ENCODE peak calls at places on chromosomes 12 and 14, in six cellular contexts. B is ureter, N is NCI-H2081, P is H9, J is epithelial cell of proximal tubule, G is T-helper 2 cell. Y is an unnamed sample.

GRCh38 chr12:61920230-61920629 is 340.0 kb upstream of the USP15 start:
- DNase-seq in B (no peak), N (no peak), P (no peak), J (no peak), G (no peak), Y (no peak)

GRCh38 chr12:68340404-68341270 is 8.5 kb upstream of the MDM1 start:
- DNase-seq in B (no peak), N (no peak), P (no peak), J (no peak), G (no peak), Y (no peak)

GRCh38 chr12:99983721-99984258 is 946 bp downstream of the ANKS1B start:
- DNase-seq in B (no peak), N (peak; percentile 14), P (peak; percentile 55), J (no peak), G (no peak), Y (no peak)

GRCh38 chr12:88325076-88325827 is 183.1 kb downstream of the TMTC3 start:
- DNase-seq in B (no peak), N (no peak), P (no peak), J (peak; percentile 94), G (no peak), Y (peak; percentile 88)

GRCh38 chr12:41531147-41531829 is 343.2 kb downstream of the PDZRN4 start:
- DNase-seq in B (peak; percentile 56), N (no peak), P (no peak), J (no peak), G (no peak), Y (no peak)

GRCh38 chr14:24277606-24278321 is 6.4 kb upstream of the RABGGTA start:
- DNase-seq in B (no peak), N (no peak), P (no peak), J (no peak), G (no peak), Y (no peak)

GRCh38 chr14:75454963-75455546 is 27.2 kb downstream of the JDP2 start:
- DNase-seq in B (peak; percentile 72), N (no peak), P (no peak), J (peak; percentile 66), G (no peak), Y (peak; percentile 51)

GRCh38 chr12:48973084-48973483 is 1.5 kb upstream of the WNT10B start:
- DNase-seq in B (no peak), N (no peak), P (no peak), J (no peak), G (no peak), Y (no peak)

GRCh38 chr12:98439471-98440164 is 75.8 kb upstream of the TMPO start:
- DNase-seq in B (no peak), N (no peak), P (no peak), J (no peak), G (no peak), Y (no peak)

GRCh38 chr12:28507867-28508266 is 317.6 kb downstream of the CCDC91 start:
- DNase-seq in B (no peak), N (no peak), P (no peak), J (no peak), G (no peak), Y (no peak)

GRCh38 chr14:51453869-51454268 is 197.8 kb upstream of the FRMD6 start:
- DNase-seq in B (no peak), N (peak; percentile 8), P (no peak), J (no peak), G (no peak), Y (no peak)

GRCh38 chr12:117212563-117213190 is 22.4 kb upstream of the FBXO21 start:
- DNase-seq in B (peak; percentile 74), N (peak; percentile 60), P (peak; percentile 82), J (peak; percentile 18), G (peak; percentile 40), Y (no peak)

GRCh38 chr12:27280412-27280811 is 36.3 kb downstream of the STK38L start:
- DNase-seq in B (no peak), N (no peak), P (no peak), J (no peak), G (no peak), Y (no peak)

GRCh38 chr12:118354903-118355302 is 17.8 kb downstream of the TAOK3 start:
- DNase-seq in B (no peak), N (no peak), P (no peak), J (no peak), G (no peak), Y (no peak)

GRCh38 chr14:41607966-41608663 is 1.4 kb downstream of the LRFN5 start:
- DNase-seq in B (no peak), N (peak; percentile 15), P (peak; percentile 40), J (no peak), G (no peak), Y (no peak)

GRCh38 chr12:9798008-9798619 is 29.2 kb upstream of the KLRF1 start:
- DNase-seq in B (peak; percentile 75), N (no peak), P (peak; percentile 91), J (peak; percentile 51), G (peak; percentile 21), Y (peak; percentile 44)

GRCh38 chr12:117093918-117094630 is 5.1 kb downstream of the TESC start:
- DNase-seq in B (no peak), N (no peak), P (no peak), J (no peak), G (no peak), Y (no peak)

GRCh38 chr14:24880689-24881088 is 169.3 kb downstream of the STXBP6 start:
- DNase-seq in B (no peak), N (no peak), P (no peak), J (no peak), G (no peak), Y (no peak)

GRCh38 chr12:47393403-47393790 is 312.4 kb downstream of the RPAP3 start:
- DNase-seq in B (no peak), N (no peak), P (no peak), J (no peak), G (no peak), Y (no peak)

GRCh38 chr14:100438678-100439592 is 115.8 kb downstream of the SLC25A47 start:
- DNase-seq in B (no peak), N (no peak), P (no peak), J (peak; percentile 61), G (peak; percentile 16), Y (peak; percentile 93)

GRCh38 chr12:124601699-124602098 is 34.3 kb upstream of the NCOR2 start:
- DNase-seq in B (no peak), N (no peak), P (no peak), J (no peak), G (no peak), Y (no peak)